ENCODE peak calls at places on chromosomes 6 and 20, in six cellular contexts. One of them, this sample, is unnamed.

GRCh38 chr6:81696505-81696904 is 56.0 kb downstream of the TENT5A start:
- DNase-seq in GM06990: no peak
- DNase-seq in AG09309: no peak
- DNase-seq in omental fat pad: no peak
- DNase-seq in fibroblast of lung: peak
- DNase-seq in RWPE1: no peak
- DNase-seq in this sample: no peak

GRCh38 chr6:84428300-84428907 is 201.0 kb upstream of the CEP162 start:
- DNase-seq in GM06990: no peak
- DNase-seq in AG09309: no peak
- DNase-seq in omental fat pad: no peak
- DNase-seq in fibroblast of lung: peak
- DNase-seq in RWPE1: peak
- DNase-seq in this sample: no peak

GRCh38 chr6:130063806-130064205 is 45.4 kb downstream of the L3MBTL3 start:
- DNase-seq in GM06990: no peak
- DNase-seq in AG09309: no peak
- DNase-seq in omental fat pad: no peak
- DNase-seq in fibroblast of lung: no peak
- DNase-seq in RWPE1: no peak
- DNase-seq in this sample: no peak

GRCh38 chr6:6635291-6635690 is 46.8 kb downstream of the LY86 start:
- DNase-seq in GM06990: no peak
- DNase-seq in AG09309: no peak
- DNase-seq in omental fat pad: no peak
- DNase-seq in fibroblast of lung: no peak
- DNase-seq in RWPE1: no peak
- DNase-seq in this sample: no peak

GRCh38 chr6:75201901-75202672 is 3.8 kb downstream of the COL12A1 start:
- DNase-seq in GM06990: peak
- DNase-seq in AG09309: no peak
- DNase-seq in omental fat pad: no peak
- DNase-seq in fibroblast of lung: peak
- DNase-seq in RWPE1: no peak
- DNase-seq in this sample: peak

GRCh38 chr6:70270287-70271005 is 32.4 kb downstream of the COL9A1 start:
- DNase-seq in GM06990: peak
- DNase-seq in AG09309: no peak
- DNase-seq in omental fat pad: no peak
- DNase-seq in fibroblast of lung: no peak
- DNase-seq in RWPE1: no peak
- DNase-seq in this sample: no peak

GRCh38 chr20:35146299-35146921 is 726 bp downstream of the EDEM2 start:
- DNase-seq in GM06990: no peak
- DNase-seq in AG09309: no peak
- DNase-seq in omental fat pad: no peak
- DNase-seq in fibroblast of lung: no peak
- DNase-seq in RWPE1: peak
- DNase-seq in this sample: no peak

GRCh38 chr20:9112541-9113515 is 43.9 kb downstream of the PLCB4 start:
- DNase-seq in GM06990: no peak
- DNase-seq in AG09309: no peak
- DNase-seq in omental fat pad: no peak
- DNase-seq in fibroblast of lung: peak
- DNase-seq in RWPE1: peak
- DNase-seq in this sample: no peak

GRCh38 chr6:159960485-159960884 is 8.4 kb upstream of the IGF2R start:
- DNase-seq in GM06990: no peak
- DNase-seq in AG09309: no peak
- DNase-seq in omental fat pad: no peak
- DNase-seq in fibroblast of lung: no peak
- DNase-seq in RWPE1: no peak
- DNase-seq in this sample: no peak

GRCh38 chr6:167501831-167502385 is 177.0 kb downstream of the TTLL2 start:
- DNase-seq in GM06990: no peak
- DNase-seq in AG09309: no peak
- DNase-seq in omental fat pad: no peak
- DNase-seq in fibroblast of lung: no peak
- DNase-seq in RWPE1: no peak
- DNase-seq in this sample: no peak

GRCh38 chr20:17617212-17617867 is 47.5 kb downstream of the DSTN start:
- DNase-seq in GM06990: no peak
- DNase-seq in AG09309: no peak
- DNase-seq in omental fat pad: peak
- DNase-seq in fibroblast of lung: peak
- DNase-seq in RWPE1: peak
- DNase-seq in this sample: no peak

GRCh38 chr20:36308318-36308710 is 2.2 kb downstream of the DLGAP4 start:
- DNase-seq in GM06990: no peak
- DNase-seq in AG09309: no peak
- DNase-seq in omental fat pad: no peak
- DNase-seq in fibroblast of lung: no peak
- DNase-seq in RWPE1: no peak
- DNase-seq in this sample: no peak

GRCh38 chr6:27238010-27238983 is 9.2 kb upstream of the PRSS16 start:
- DNase-seq in GM06990: peak
- DNase-seq in AG09309: no peak
- DNase-seq in omental fat pad: no peak
- DNase-seq in fibroblast of lung: no peak
- DNase-seq in RWPE1: no peak
- DNase-seq in this sample: no peak

GRCh38 chr6:27031302-27031701 is 216.2 kb upstream of the PRSS16 start:
- DNase-seq in GM06990: no peak
- DNase-seq in AG09309: no peak
- DNase-seq in omental fat pad: no peak
- DNase-seq in fibroblast of lung: no peak
- DNase-seq in RWPE1: peak
- DNase-seq in this sample: no peak

GRCh38 chr6:53035549-53036213 is 29.5 kb upstream of the FBXO9 start:
- DNase-seq in GM06990: no peak
- DNase-seq in AG09309: no peak
- DNase-seq in omental fat pad: no peak
- DNase-seq in fibroblast of lung: peak
- DNase-seq in RWPE1: no peak
- DNase-seq in this sample: no peak

GRCh38 chr20:63483834-63484233 is 11.4 kb upstream of the KCNQ2 start:
- DNase-seq in GM06990: no peak
- DNase-seq in AG09309: no peak
- DNase-seq in omental fat pad: no peak
- DNase-seq in fibroblast of lung: no peak
- DNase-seq in RWPE1: no peak
- DNase-seq in this sample: no peak

GRCh38 chr6:140360651-140361050 is 986.2 kb upstream of the CITED2 start:
- DNase-seq in GM06990: no peak
- DNase-seq in AG09309: no peak
- DNase-seq in omental fat pad: no peak
- DNase-seq in fibroblast of lung: peak
- DNase-seq in RWPE1: no peak
- DNase-seq in this sample: no peak

GRCh38 chr6:12258591-12258990 is 31.6 kb upstream of the EDN1 start:
- DNase-seq in GM06990: no peak
- DNase-seq in AG09309: no peak
- DNase-seq in omental fat pad: no peak
- DNase-seq in fibroblast of lung: no peak
- DNase-seq in RWPE1: no peak
- DNase-seq in this sample: no peak

GRCh38 chr20:53037621-53038020 is 65.5 kb downstream of the TSHZ2 start:
- DNase-seq in GM06990: peak
- DNase-seq in AG09309: no peak
- DNase-seq in omental fat pad: no peak
- DNase-seq in fibroblast of lung: no peak
- DNase-seq in RWPE1: no peak
- DNase-seq in this sample: no peak

GRCh38 chr20:34689486-34689885 is 12.6 kb upstream of the PIGU start:
- DNase-seq in GM06990: no peak
- DNase-seq in AG09309: no peak
- DNase-seq in omental fat pad: no peak
- DNase-seq in fibroblast of lung: no peak
- DNase-seq in RWPE1: no peak
- DNase-seq in this sample: no peak

GRCh38 chr20:4244700-4245485 is 229.5 kb upstream of the RNF24 start:
- DNase-seq in GM06990: no peak
- DNase-seq in AG09309: no peak
- DNase-seq in omental fat pad: no peak
- DNase-seq in fibroblast of lung: peak
- DNase-seq in RWPE1: no peak
- DNase-seq in this sample: no peak

GRCh38 chr6:617485-618100 is 39.3 kb downstream of the HUS1B start:
- DNase-seq in GM06990: no peak
- DNase-seq in AG09309: no peak
- DNase-seq in omental fat pad: no peak
- DNase-seq in fibroblast of lung: no peak
- DNase-seq in RWPE1: peak
- DNase-seq in this sample: no peak
- TF ChIP-seq CTCF in GM06990: peak
- TF ChIP-seq CTCF in AG09309: no peak
- TF ChIP-seq CTCF in omental fat pad: no peak
- TF ChIP-seq CTCF in fibroblast of lung: no peak
- TF ChIP-seq CTCF in RWPE1: no peak
- TF ChIP-seq CTCF in this sample: no peak

DNA sequence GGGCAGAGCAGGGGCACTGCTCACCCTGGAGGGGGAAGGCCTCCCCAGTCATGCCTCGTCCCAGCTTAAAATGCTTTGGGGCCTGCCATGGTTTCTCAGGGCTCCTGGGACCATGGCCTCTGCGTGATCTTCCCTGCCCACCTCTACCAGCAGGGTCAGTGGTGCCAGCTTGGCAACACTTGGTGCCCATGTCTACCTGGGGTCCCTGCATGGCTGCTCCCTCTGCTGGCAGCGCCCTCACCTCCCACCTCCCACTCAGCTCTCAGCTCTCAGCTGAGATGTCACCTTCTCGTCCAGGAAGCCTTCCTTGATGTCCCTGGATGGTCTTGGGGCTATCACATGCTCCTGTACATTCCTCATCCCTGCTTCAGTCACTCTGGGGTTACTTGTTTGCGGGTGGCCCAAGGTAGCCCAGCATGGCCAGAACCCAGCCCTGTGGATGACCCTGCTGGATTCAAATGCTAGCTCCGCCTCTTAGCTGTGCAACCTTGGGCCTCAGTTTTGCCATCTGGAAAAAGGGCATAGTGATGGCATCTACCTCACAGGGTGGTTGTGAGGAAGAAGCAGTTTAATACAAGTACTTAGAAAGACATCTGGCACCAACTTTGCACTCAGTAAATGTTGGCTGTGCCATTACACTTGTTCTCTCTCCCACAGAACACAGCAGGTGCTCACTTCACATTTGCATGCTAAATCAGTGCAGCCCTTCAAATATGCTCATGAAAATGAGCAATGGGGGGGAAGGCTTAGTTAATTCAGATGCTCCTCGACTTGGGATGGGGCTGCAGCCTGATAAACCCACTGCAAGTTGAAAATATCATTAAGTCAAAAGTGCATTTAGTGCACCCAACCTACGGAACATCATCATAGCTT is 53.5 kb upstream of the PTPN1 start:
- DNase-seq in GM06990: no peak
- DNase-seq in AG09309: no peak
- DNase-seq in omental fat pad: no peak
- DNase-seq in fibroblast of lung: no peak
- DNase-seq in RWPE1: no peak
- DNase-seq in this sample: no peak
- TF ChIP-seq CTCF in GM06990: peak
- TF ChIP-seq CTCF in AG09309: peak
- TF ChIP-seq CTCF in omental fat pad: no peak
- TF ChIP-seq CTCF in fibroblast of lung: peak
- TF ChIP-seq CTCF in RWPE1: no peak
- TF ChIP-seq CTCF in this sample: peak

DNA sequence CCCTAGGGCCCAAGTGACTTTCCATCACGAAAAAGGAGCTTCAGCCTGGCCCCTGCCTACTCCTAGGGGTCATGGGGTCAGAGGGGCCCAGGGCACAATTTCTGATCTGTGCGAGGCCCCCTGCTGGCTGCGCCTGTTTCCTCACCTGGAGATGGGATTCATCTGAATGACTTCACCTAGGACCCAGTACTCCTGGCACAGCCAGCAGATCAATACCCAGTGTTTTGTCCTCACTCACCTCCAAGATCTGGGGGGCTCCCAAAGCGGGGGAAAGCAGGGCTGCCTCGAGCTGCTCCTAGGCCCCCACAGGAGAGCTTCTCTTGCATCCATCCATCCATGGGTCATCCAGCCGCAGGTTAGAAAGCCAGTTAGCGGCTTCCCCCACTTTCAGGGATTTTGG is 33.8 kb downstream of the CD40 start:
- DNase-seq in GM06990: no peak
- DNase-seq in AG09309: no peak
- DNase-seq in omental fat pad: no peak
- DNase-seq in fibroblast of lung: no peak
- DNase-seq in RWPE1: peak
- DNase-seq in this sample: peak
- TF ChIP-seq CTCF in GM06990: peak
- TF ChIP-seq CTCF in AG09309: peak
- TF ChIP-seq CTCF in omental fat pad: no peak
- TF ChIP-seq CTCF in fibroblast of lung: no peak
- TF ChIP-seq CTCF in RWPE1: peak
- TF ChIP-seq CTCF in this sample: peak

DNA sequence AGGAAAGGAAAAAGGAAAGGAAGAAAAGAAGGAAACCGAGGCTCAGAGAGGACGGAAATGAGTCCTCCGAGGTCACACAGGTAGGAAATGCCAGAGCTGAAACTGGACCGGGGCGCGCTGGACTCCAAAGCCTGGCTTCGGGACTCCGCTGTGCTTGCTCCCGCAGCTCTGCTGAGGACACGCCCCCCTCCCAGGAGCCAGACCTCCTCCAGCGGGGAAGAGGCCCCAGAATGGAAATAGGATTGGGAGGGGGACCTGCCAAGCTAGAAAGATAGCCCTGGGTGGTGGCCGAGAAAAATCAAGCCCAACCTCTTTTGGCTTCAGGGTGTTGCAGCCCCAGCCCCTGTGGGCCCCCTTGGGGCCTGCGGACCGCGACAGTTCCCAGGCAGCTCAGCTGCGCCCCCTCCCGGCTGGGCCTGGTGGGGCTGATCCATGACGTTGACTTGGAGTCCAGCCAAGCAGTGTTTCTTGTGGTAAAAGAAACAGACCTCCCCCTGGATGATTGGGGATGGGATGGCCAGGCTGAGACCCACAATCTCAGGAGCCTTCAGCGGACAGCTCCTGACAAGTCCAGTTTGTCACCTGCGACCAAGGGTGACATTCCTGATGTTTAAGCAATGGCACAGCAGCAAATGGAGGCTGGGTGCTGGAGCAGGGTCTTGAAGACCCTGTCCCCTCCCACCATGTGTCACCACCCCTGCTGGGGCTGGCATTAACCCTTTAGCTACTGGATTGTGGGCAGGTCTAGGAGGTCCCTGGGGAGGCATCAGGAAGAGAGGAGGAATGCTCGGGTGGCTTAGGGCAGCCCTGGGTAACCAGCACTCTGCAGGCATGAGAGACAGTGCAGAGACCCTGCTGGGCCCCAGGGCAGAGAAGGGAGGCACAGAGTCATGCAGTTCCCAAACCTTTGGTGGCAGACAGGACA is 55.4 kb downstream of the RIPOR3 start:
- DNase-seq in GM06990: peak
- DNase-seq in AG09309: no peak
- DNase-seq in omental fat pad: peak
- DNase-seq in fibroblast of lung: peak
- DNase-seq in RWPE1: peak
- DNase-seq in this sample: no peak
- TF ChIP-seq CTCF in GM06990: peak
- TF ChIP-seq CTCF in AG09309: peak
- TF ChIP-seq CTCF in omental fat pad: peak
- TF ChIP-seq CTCF in fibroblast of lung: peak
- TF ChIP-seq CTCF in RWPE1: peak
- TF ChIP-seq CTCF in this sample: peak

This sample was measured in D721Med.